ENCODE peak calls at places on chromosomes 1 and 21, in six cellular contexts. U is NCI-H1105; K is GM18507; Q is choroid plexus epithelial cell; T is iPS-NIHi11; S is stimulated activated CD4-positive, alpha-beta T cell treated with anti-CD3 and anti-CD28 coated beads, Interleukin-4, amount 100 ng/mL, for 24 hours. E is an unnamed sample.

GRCh38 chr21:15651172-15651571 is 78.6 kb upstream of the USP25 start:
- DNase-seq in U (no peak), Q (peak), T (no peak), S (no peak), K (no peak), E (no peak)

GRCh38 chr1:216425577-216425976 is 2.3 kb upstream of the USH2A start:
- DNase-seq in U (no peak), Q (peak), S (no peak), T (no peak), K (no peak), E (peak)

GRCh38 chr1:17802945-17803344 is 47.8 kb downstream of the ACTL8 start:
- DNase-seq in K (no peak), U (no peak), S (no peak), Q (no peak), T (no peak), E (no peak)

GRCh38 chr1:36207339-36207738 is 16.9 kb upstream of the THRAP3 start:
- DNase-seq in T (peak), U (no peak), K (no peak), Q (peak), S (no peak), E (peak)

GRCh38 chr1:101953623-101954022 is 43.1 kb downstream of the OLFM3 start:
- DNase-seq in T (no peak), K (no peak), Q (no peak), U (no peak), S (no peak), E (no peak)

GRCh38 chr1:30752651-30752908 is 5.0 kb downstream of the LAPTM5 start:
- DNase-seq in K (no peak), Q (no peak), S (no peak), U (no peak), T (no peak), E (no peak)

GRCh38 chr1:72003092-72003491 is 279.2 kb downstream of the NEGR1 start:
- DNase-seq in Q (no peak), S (no peak), U (no peak), K (no peak), T (no peak), E (no peak)

GRCh38 chr1:232447125-232447524 is 182.8 kb downstream of the SIPA1L2 start:
- DNase-seq in K (no peak), U (no peak), Q (no peak), T (no peak), S (no peak), E (no peak)

GRCh38 chr1:16226495-16227179 is 10.3 kb downstream of the CPLANE2 start:
- DNase-seq in T (peak), S (no peak), U (no peak), Q (peak), K (no peak), E (peak)

GRCh38 chr21:15539376-15539775 is 190.4 kb upstream of the USP25 start:
- DNase-seq in K (no peak), U (no peak), T (no peak), Q (peak), S (no peak), E (no peak)

GRCh38 chr1:206538086-206538781 is 30.9 kb downstream of the RASSF5 start:
- DNase-seq in S (no peak), K (no peak), U (no peak), Q (no peak), T (no peak), E (no peak)

GRCh38 chr21:41439245-41439644 is 13.2 kb downstream of the MX1 start:
- DNase-seq in K (no peak), T (no peak), U (no peak), Q (no peak), S (no peak), E (no peak)

GRCh38 chr21:14591882-14592281 is 45.8 kb upstream of the SAMSN1 start:
- DNase-seq in S (peak), K (no peak), Q (peak), U (no peak), T (no peak), E (no peak)

GRCh38 chr1:8040586-8040985 is 14.5 kb upstream of the ERRFI1 start:
- DNase-seq in K (no peak), U (peak), Q (peak), T (no peak), S (no peak), E (no peak)

GRCh38 chr1:209427811-209428210 is 155.7 kb upstream of the CAMK1G start:
- DNase-seq in K (no peak), S (no peak), U (no peak), T (peak), Q (no peak), E (peak)

GRCh38 chr1:60974524-60974923 is 107.8 kb upstream of the NFIA start:
- DNase-seq in K (no peak), T (no peak), S (no peak), Q (no peak), U (no peak), E (no peak)

GRCh38 chr1:59684698-59685097 is 130.1 kb upstream of the HOOK1 start:
- DNase-seq in K (no peak), S (no peak), Q (no peak), U (no peak), T (no peak), E (no peak)

GRCh38 chr1:219271914-219272545 is 98.4 kb downstream of the LYPLAL1 start:
- DNase-seq in S (no peak), K (no peak), U (peak), T (no peak), Q (peak), E (no peak)

GRCh38 chr1:147821883-147822282 is 61.5 kb upstream of the GJA5 start:
- DNase-seq in U (no peak), T (no peak), S (no peak), K (no peak), Q (peak), E (no peak)

GRCh38 chr1:117566556-117566955 is 39.3 kb upstream of the TENT5C start:
- DNase-seq in Q (no peak), S (no peak), K (no peak), U (no peak), T (no peak), E (no peak)

GRCh38 chr1:157691285-157691920 is 9.2 kb downstream of the FCRL3 start:
- DNase-seq in T (peak), Q (peak), K (peak), S (no peak), U (peak), E (peak)

GRCh38 chr1:47409311-47410085 is 6.6 kb upstream of the FOXE3 start:
- DNase-seq in T (no peak), Q (peak), U (no peak), K (no peak), S (no peak), E (peak)

GRCh38 chr1:106907795-106908194 is 148.7 kb upstream of the PRMT6 start:
- DNase-seq in Q (no peak), S (no peak), U (no peak), K (no peak), T (no peak), E (no peak)

GRCh38 chr1:1066403-1067283 is 7.5 kb downstream of the RNF223 start:
- DNase-seq in U (no peak), K (no peak), S (no peak), Q (no peak), T (no peak), E (no peak)

GRCh38 chr1:241411056-241411775 is 54.2 kb upstream of the RGS7 start:
- DNase-seq in U (no peak), K (no peak), Q (no peak), S (no peak), T (no peak), E (no peak)

GRCh38 chr1:2413495-2414296 is 1.3 kb upstream of the PEX10 start:
- DNase-seq in T (no peak), U (no peak), S (no peak), K (no peak), Q (no peak), E (peak)

E was measured in mesendoderm.